ENCODE peak calls at places on chromosome 15, in eight cellular contexts. S, O, T, R, V, A, E and L are unnamed samples.

GRCh38 chr15:88399021-88399685 is 68.0 kb downstream of the MRPL46 start:
- DNase-seq in S (no peak), O (no peak), T (no peak), R (no peak), V (no peak), A (no peak), E (no peak), L (no peak)

GRCh38 chr15:67824900-67825879 is at the start of gene SKOR1:
- DNase-seq in S (peak; percentile 76), O (peak; percentile 46), T (no peak), R (no peak), V (no peak), A (no peak), E (peak; percentile 55), L (no peak)

GRCh38 chr15:47670365-47670764 is 46.9 kb upstream of the SEMA6D start:
- DNase-seq in S (no peak), O (no peak), T (no peak), R (no peak), V (no peak), A (no peak), E (no peak), L (no peak)

GRCh38 chr15:78726870-78727551 is 84.3 kb downstream of the ADAMTS7 start:
- DNase-seq in S (peak; percentile 63), O (no peak), T (no peak), R (no peak), V (no peak), A (no peak), E (no peak), L (no peak)

GRCh38 chr15:89576417-89576773 is 1.1 kb downstream of the TICRR start:
- DNase-seq in S (no peak), O (no peak), T (no peak), R (no peak), V (no peak), A (no peak), E (peak; percentile 23), L (no peak)

GRCh38 chr15:92954578-92954977 is 54.5 kb downstream of the CHD2 start:
- DNase-seq in S (peak; percentile 4), O (no peak), T (no peak), R (no peak), V (no peak), A (no peak), E (peak; percentile 43), L (no peak)

GRCh38 chr15:61639491-61639890 is 410.4 kb upstream of the RORA start:
- DNase-seq in S (no peak), O (peak; percentile 54), T (no peak), R (no peak), V (no peak), A (no peak), E (no peak), L (no peak)

GRCh38 chr15:64004582-64004981 is 41.7 kb downstream of the DAPK2 start:
- DNase-seq in S (no peak), O (no peak), T (peak; percentile 34), R (no peak), V (peak; percentile 87), A (no peak), E (peak; percentile 38), L (peak; percentile 63)

GRCh38 chr15:41578736-41579383 is 19.8 kb downstream of the TYRO3 start:
- DNase-seq in S (no peak), O (no peak), T (no peak), R (no peak), V (no peak), A (no peak), E (no peak), L (no peak)

GRCh38 chr15:94494732-94495131 is 263.4 kb downstream of the MCTP2 start:
- DNase-seq in S (no peak), O (no peak), T (no peak), R (no peak), V (no peak), A (no peak), E (no peak), L (no peak)

GRCh38 chr15:26773485-26773877 is 615 bp upstream of the GABRB3 start:
- DNase-seq in S (no peak), O (no peak), T (no peak), R (no peak), V (no peak), A (no peak), E (no peak), L (no peak)

GRCh38 chr15:38554354-38554753 is 10.3 kb downstream of the RASGRP1 start:
- DNase-seq in S (no peak), O (no peak), T (no peak), R (no peak), V (no peak), A (no peak), E (peak; percentile 45), L (no peak)

GRCh38 chr15:33960160-33960559 is 8.1 kb upstream of the CHRM5 start:
- DNase-seq in S (no peak), O (no peak), T (no peak), R (no peak), V (no peak), A (no peak), E (no peak), L (no peak)

GRCh38 chr15:43317566-43318184 is 12.7 kb downstream of the LCMT2 start:
- DNase-seq in S (no peak), O (no peak), T (no peak), R (no peak), V (no peak), A (no peak), E (no peak), L (no peak)

GRCh38 chr15:23437673-23438072 is 9.4 kb downstream of the GOLGA6L2 start:
- DNase-seq in S (no peak), O (no peak), T (no peak), R (no peak), V (no peak), A (no peak), E (no peak), L (no peak)

GRCh38 chr15:61890106-61890505 is 170.1 kb downstream of the VPS13C start:
- DNase-seq in S (no peak), O (no peak), T (no peak), R (no peak), V (no peak), A (no peak), E (peak; percentile 12), L (no peak)

GRCh38 chr15:43244092-43244491 is 22.6 kb downstream of the TGM5 start:
- DNase-seq in S (no peak), O (no peak), T (no peak), R (no peak), V (no peak), A (no peak), E (no peak), L (peak; percentile 67)

GRCh38 chr15:85533949-85534543 is 153.6 kb downstream of the AKAP13 start:
- DNase-seq in S (no peak), O (no peak), T (no peak), R (no peak), V (no peak), A (no peak), E (no peak), L (no peak)

GRCh38 chr15:66401130-66402021 is 14.7 kb downstream of the MAP2K1 start:
- DNase-seq in S (no peak), O (no peak), T (no peak), R (no peak), V (no peak), A (no peak), E (no peak), L (no peak)

GRCh38 chr15:48424076-48424475 is 92.8 kb downstream of the DUT start:
- DNase-seq in S (no peak), O (no peak), T (peak; percentile 58), R (no peak), V (no peak), A (no peak), E (peak; percentile 53), L (no peak)

GRCh38 chr15:95291878-95292472 is 1038.5 kb upstream of the NR2F2 start:
- DNase-seq in S (no peak), O (no peak), T (peak; percentile 34), R (no peak), V (no peak), A (no peak), E (peak; percentile 70), L (no peak)

GRCh38 chr15:97143847-97144711 is 813.6 kb downstream of the NR2F2 start:
- DNase-seq in S (no peak), O (no peak), T (no peak), R (no peak), V (no peak), A (no peak), E (no peak), L (no peak)
- TF ChIP-seq CTCF in S (no peak), O (no peak), T (no peak), R (no peak), V (no peak), A (no peak), E (no peak), L (no peak)

GRCh38 chr15:75705854-75706681 is 6.6 kb downstream of the CSPG4 start:
- DNase-seq in S (no peak), O (no peak), T (no peak), R (no peak), V (no peak), A (no peak), E (no peak), L (no peak)
- TF ChIP-seq CTCF in S (no peak), O (no peak), T (no peak), R (no peak), V (no peak), A (no peak), E (no peak), L (no peak)

GRCh38 chr15:99390667-99391066 is 139.4 kb downstream of the LRRC28 start:
- DNase-seq in S (no peak), O (no peak), T (no peak), R (no peak), V (no peak), A (no peak), E (no peak), L (no peak)

GRCh38 chr15:99387769-99388168 is 136.5 kb downstream of the LRRC28 start:
- DNase-seq in S (no peak), O (no peak), T (no peak), R (no peak), V (no peak), A (no peak), E (no peak), L (no peak)

GRCh38 chr15:99385865-99386264 is 134.6 kb downstream of the LRRC28 start:
- DNase-seq in S (no peak), O (peak; percentile 80), T (no peak), R (peak; percentile 77), V (peak; percentile 33), A (no peak), E (peak; percentile 75), L (no peak)

GRCh38 chr15:99386429-99386828 is 135.1 kb downstream of the LRRC28 start:
- DNase-seq in S (no peak), O (no peak), T (no peak), R (no peak), V (no peak), A (no peak), E (peak; percentile 17), L (no peak)

GRCh38 chr15:99384992-99385669 is 133.8 kb downstream of the LRRC28 start:
- DNase-seq in S (no peak), O (no peak), T (no peak), R (no peak), V (no peak), A (no peak), E (peak; percentile 40), L (no peak)
- TF ChIP-seq CTCF in S (no peak), O (no peak), T (no peak), R (no peak), V (no peak), A (no peak), E (peak; percentile 46), L (no peak)

GRCh38 chr15:80695911-80696651 is 971 bp downstream of the ABHD17C start:
- DNase-seq in S (peak; percentile 15), O (no peak), T (peak; percentile 3), R (peak; percentile 28), V (peak; percentile 53), A (no peak), E (no peak), L (no peak)
- TF ChIP-seq CTCF in S (no peak), O (peak; percentile 12), T (peak; percentile 55), R (no peak), V (peak; percentile 37), A (peak; percentile 27), E (peak; percentile 44), L (no peak)